ENCODE peak calls at places on chromosome 4, in five cellular contexts. G is tibial nerve; W is activated CD4-positive, alpha-beta T cell treated with anti-CD3 and anti-CD28 coated beads for 4 hours; B is dorsolateral prefrontal cortex; Z is psoas muscle. I is an unnamed sample.

GRCh38 chr4:109334129-109334528 is 31.7 kb upstream of the COL25A1 start:
- DNase-seq in B (no peak), Z (no peak), G (no peak), W (no peak), I (no peak)

GRCh38 chr4:134117785-134118184 is 83.8 kb downstream of the PABPC4L start:
- DNase-seq in W (no peak), Z (no peak), G (no peak), B (no peak), I (no peak)

GRCh38 chr4:46432923-46433322 is 43.0 kb upstream of the GABRA2 start:
- DNase-seq in B (peak), G (no peak), W (no peak), Z (no peak), I (no peak)

GRCh38 chr4:113407409-113407808 is 354.1 kb downstream of the CAMK2D start:
- DNase-seq in Z (no peak), G (no peak), B (no peak), W (no peak), I (no peak)

GRCh38 chr4:15852524-15852923 is 74.4 kb downstream of the CD38 start:
- DNase-seq in W (no peak), G (no peak), Z (no peak), B (no peak), I (no peak)

GRCh38 chr4:90660672-90661071 is 533.5 kb downstream of the CCSER1 start:
- DNase-seq in B (no peak), G (no peak), W (no peak), Z (no peak), I (no peak)

GRCh38 chr4:75916091-75916661 is 13.9 kb upstream of the PPEF2 start:
- DNase-seq in Z (no peak), B (peak), W (no peak), G (no peak), I (peak)

GRCh38 chr4:152033621-152034020 is 272.8 kb upstream of the GATB start:
- DNase-seq in B (no peak), Z (no peak), W (no peak), G (no peak), I (no peak)

GRCh38 chr4:140724780-140725179 is 31.4 kb downstream of the TBC1D9 start:
- DNase-seq in W (no peak), G (no peak), Z (no peak), B (no peak), I (no peak)

GRCh38 chr4:146943691-146944375 is 1.8 kb downstream of the TTC29 start:
- DNase-seq in G (no peak), W (no peak), B (no peak), Z (no peak), I (no peak)

GRCh38 chr4:2256781-2257191 is 5.1 kb downstream of the MXD4 start:
- DNase-seq in B (peak), W (no peak), Z (peak), G (no peak), I (no peak)

GRCh38 chr4:137531951-137532868 is at the start of gene PCDH18:
- DNase-seq in G (peak), Z (peak), B (peak), W (no peak), I (peak)

GRCh38 chr4:112652216-112652615 is 15.3 kb downstream of the LARP7 start:
- DNase-seq in B (no peak), W (no peak), Z (no peak), G (no peak), I (no peak)

GRCh38 chr4:3318561-3319021 is 25.8 kb downstream of the RGS12 start:
- DNase-seq in Z (no peak), W (no peak), B (no peak), G (no peak), I (no peak)

GRCh38 chr4:101954975-101955678 is 164.6 kb downstream of the BANK1 start:
- DNase-seq in G (no peak), Z (no peak), W (no peak), B (no peak), I (no peak)

GRCh38 chr4:87949961-87950360 is 25.6 kb upstream of the SPP1 start:
- DNase-seq in W (no peak), G (no peak), B (no peak), Z (no peak), I (no peak)

GRCh38 chr4:100848865-100849264 is 331.0 kb upstream of the EMCN start:
- DNase-seq in G (no peak), W (no peak), Z (no peak), B (no peak), I (no peak)

GRCh38 chr4:23857353-23857752 is 32.5 kb downstream of the PPARGC1A start:
- DNase-seq in G (no peak), Z (no peak), W (no peak), B (no peak), I (no peak)

GRCh38 chr4:171478181-171478580 is 335.0 kb upstream of the GALNTL6 start:
- DNase-seq in W (no peak), G (no peak), B (no peak), Z (no peak), I (no peak)

GRCh38 chr4:24968992-24969391 is 56.1 kb upstream of the CCDC149 start:
- DNase-seq in B (no peak), G (no peak), W (no peak), Z (no peak), I (no peak)

GRCh38 chr4:183758735-183759447 is 99.8 kb downstream of the TRAPPC11 start:
- DNase-seq in Z (no peak), W (no peak), B (no peak), G (no peak), I (no peak)

GRCh38 chr4:98374643-98375042 is 113.5 kb downstream of the RAP1GDS1 start:
- DNase-seq in Z (no peak), W (no peak), B (no peak), G (no peak), I (peak)

GRCh38 chr4:54050214-54050904 is 14.0 kb downstream of the CHIC2 start:
- DNase-seq in Z (no peak), G (no peak), B (no peak), W (no peak), I (peak)

GRCh38 chr4:169956441-169956840 is 69.8 kb downstream of the MFAP3L start:
- DNase-seq in B (no peak), G (no peak), W (no peak), Z (no peak), I (no peak)

GRCh38 chr4:98193459-98194105 is 50.3 kb upstream of the STPG2 start:
- DNase-seq in W (no peak), B (no peak), Z (no peak), G (no peak), I (no peak)

GRCh38 chr4:53651142-53651720 is 59.9 kb upstream of the LNX1 start:
- DNase-seq in Z (no peak), G (peak), W (no peak), B (no peak), I (no peak)

GRCh38 chr4:2785613-2786012 is 7.3 kb upstream of the SH3BP2 start:
- DNase-seq in G (no peak), Z (no peak), B (no peak), W (no peak), I (no peak)

GRCh38 chr4:4480685-4481393 is 61.0 kb downstream of the STX18 start:
- DNase-seq in Z (no peak), W (no peak), B (peak), G (no peak), I (no peak)

GRCh38 chr4:181077416-181077815 is 1165.8 kb upstream of the TENM3 start:
- DNase-seq in Z (no peak), W (no peak), B (no peak), G (no peak), I (no peak)

I was measured in AG04450.